ENCODE peak calls at places on chromosomes 11 and 22, in ten cellular contexts. One of them, this sample, is unnamed.

GRCh38 chr11:16787035-16787744 is 48.7 kb downstream of the C11orf58 start:
- DNase-seq in transverse colon: no peak
- DNase-seq in GM12878: no peak
- DNase-seq in prostate gland: no peak
- DNase-seq in upper lobe of left lung: no peak
- DNase-seq in spleen: no peak
- DNase-seq in HCT116: no peak
- DNase-seq in breast epithelium: no peak
- DNase-seq in Panc1: no peak
- DNase-seq in stomach: no peak
- DNase-seq in this sample: no peak

GRCh38 chr11:122226810-122227379 is 110.9 kb upstream of the BLID start:
- DNase-seq in transverse colon: no peak
- DNase-seq in upper lobe of left lung: no peak
- DNase-seq in Panc1: no peak
- DNase-seq in prostate gland: no peak
- DNase-seq in spleen: no peak
- DNase-seq in HCT116: no peak
- DNase-seq in GM12878: no peak
- DNase-seq in stomach: no peak
- DNase-seq in breast epithelium: no peak
- DNase-seq in this sample: no peak

GRCh38 chr11:91790346-91790745 is 434.3 kb upstream of the FAT3 start:
- DNase-seq in Panc1: no peak
- DNase-seq in stomach: no peak
- DNase-seq in breast epithelium: no peak
- DNase-seq in upper lobe of left lung: no peak
- DNase-seq in prostate gland: no peak
- DNase-seq in HCT116: no peak
- DNase-seq in GM12878: no peak
- DNase-seq in transverse colon: no peak
- DNase-seq in spleen: no peak
- DNase-seq in this sample: no peak

GRCh38 chr22:50251472-50252054 is 498 bp upstream of the HDAC10 start:
- DNase-seq in HCT116: no peak
- DNase-seq in Panc1: no peak
- DNase-seq in transverse colon: no peak
- DNase-seq in prostate gland: no peak
- DNase-seq in stomach: no peak
- DNase-seq in breast epithelium: no peak
- DNase-seq in GM12878: no peak
- DNase-seq in upper lobe of left lung: no peak
- DNase-seq in spleen: no peak
- DNase-seq in this sample: no peak

GRCh38 chr11:13047884-13048283 is 38.8 kb downstream of the RASSF10 start:
- DNase-seq in stomach: no peak
- DNase-seq in transverse colon: no peak
- DNase-seq in breast epithelium: no peak
- DNase-seq in Panc1: no peak
- DNase-seq in spleen: no peak
- DNase-seq in GM12878: no peak
- DNase-seq in HCT116: no peak
- DNase-seq in prostate gland: no peak
- DNase-seq in upper lobe of left lung: no peak
- DNase-seq in this sample: no peak

GRCh38 chr11:85946221-85946620 is 91.0 kb downstream of the CCDC83 start:
- DNase-seq in prostate gland: no peak
- DNase-seq in Panc1: no peak
- DNase-seq in GM12878: no peak
- DNase-seq in stomach: no peak
- DNase-seq in HCT116: no peak
- DNase-seq in transverse colon: no peak
- DNase-seq in upper lobe of left lung: no peak
- DNase-seq in breast epithelium: no peak
- DNase-seq in spleen: no peak
- DNase-seq in this sample: no peak

GRCh38 chr22:25048659-25049657 is 96.4 kb downstream of the KIAA1671 start:
- DNase-seq in HCT116: peak
- DNase-seq in spleen: peak
- DNase-seq in upper lobe of left lung: peak
- DNase-seq in transverse colon: peak
- DNase-seq in Panc1: peak
- DNase-seq in GM12878: no peak
- DNase-seq in prostate gland: peak
- DNase-seq in stomach: peak
- DNase-seq in breast epithelium: peak
- DNase-seq in this sample: peak

GRCh38 chr11:32792948-32793475 is 1.4 kb downstream of the CCDC73 start:
- DNase-seq in GM12878: peak
- DNase-seq in stomach: peak
- DNase-seq in Panc1: peak
- DNase-seq in spleen: no peak
- DNase-seq in upper lobe of left lung: peak
- DNase-seq in transverse colon: peak
- DNase-seq in prostate gland: peak
- DNase-seq in HCT116: peak
- DNase-seq in breast epithelium: peak
- DNase-seq in this sample: peak

GRCh38 chr22:23856721-23857605 is 712 bp upstream of the SLC2A11 start:
- DNase-seq in spleen: peak
- DNase-seq in transverse colon: peak
- DNase-seq in breast epithelium: peak
- DNase-seq in upper lobe of left lung: peak
- DNase-seq in Panc1: no peak
- DNase-seq in stomach: no peak
- DNase-seq in HCT116: no peak
- DNase-seq in prostate gland: peak
- DNase-seq in GM12878: no peak
- DNase-seq in this sample: no peak

GRCh38 chr22:17785185-17786184 is 11.2 kb upstream of the BID start:
- DNase-seq in prostate gland: peak
- DNase-seq in HCT116: peak
- DNase-seq in GM12878: no peak
- DNase-seq in upper lobe of left lung: peak
- DNase-seq in transverse colon: peak
- DNase-seq in stomach: peak
- DNase-seq in Panc1: peak
- DNase-seq in breast epithelium: no peak
- DNase-seq in spleen: peak
- DNase-seq in this sample: no peak

GRCh38 chr11:108929241-108929640 is 264.4 kb downstream of the DDX10 start:
- DNase-seq in GM12878: no peak
- DNase-seq in upper lobe of left lung: no peak
- DNase-seq in stomach: no peak
- DNase-seq in HCT116: peak
- DNase-seq in transverse colon: no peak
- DNase-seq in breast epithelium: no peak
- DNase-seq in prostate gland: no peak
- DNase-seq in Panc1: peak
- DNase-seq in spleen: no peak
- DNase-seq in this sample: no peak

GRCh38 chr11:75402002-75402773 is 2.9 kb downstream of the RPS3 start:
- DNase-seq in spleen: peak
- DNase-seq in upper lobe of left lung: no peak
- DNase-seq in prostate gland: no peak
- DNase-seq in transverse colon: no peak
- DNase-seq in GM12878: no peak
- DNase-seq in breast epithelium: no peak
- DNase-seq in Panc1: no peak
- DNase-seq in HCT116: no peak
- DNase-seq in stomach: no peak
- DNase-seq in this sample: peak

GRCh38 chr11:114178656-114179055 is 117.5 kb upstream of the NNMT start:
- DNase-seq in upper lobe of left lung: no peak
- DNase-seq in Panc1: no peak
- DNase-seq in HCT116: no peak
- DNase-seq in breast epithelium: no peak
- DNase-seq in GM12878: no peak
- DNase-seq in transverse colon: no peak
- DNase-seq in stomach: no peak
- DNase-seq in spleen: no peak
- DNase-seq in prostate gland: no peak
- DNase-seq in this sample: no peak

GRCh38 chr22:27697888-27698287 is 103.7 kb downstream of the MN1 start:
- DNase-seq in HCT116: no peak
- DNase-seq in upper lobe of left lung: no peak
- DNase-seq in GM12878: no peak
- DNase-seq in prostate gland: no peak
- DNase-seq in breast epithelium: no peak
- DNase-seq in Panc1: no peak
- DNase-seq in transverse colon: no peak
- DNase-seq in stomach: peak
- DNase-seq in spleen: no peak
- DNase-seq in this sample: no peak

GRCh38 chr11:72040497-72041363 is 39.6 kb downstream of the NUMA1 start:
- DNase-seq in spleen: peak
- DNase-seq in transverse colon: peak
- DNase-seq in GM12878: no peak
- DNase-seq in breast epithelium: peak
- DNase-seq in upper lobe of left lung: peak
- DNase-seq in prostate gland: peak
- DNase-seq in HCT116: peak
- DNase-seq in Panc1: no peak
- DNase-seq in stomach: peak
- DNase-seq in this sample: peak

GRCh38 chr11:72037554-72038311 is 39.0 kb downstream of the IL18BP start:
- DNase-seq in transverse colon: no peak
- DNase-seq in prostate gland: no peak
- DNase-seq in Panc1: no peak
- DNase-seq in GM12878: no peak
- DNase-seq in upper lobe of left lung: no peak
- DNase-seq in breast epithelium: no peak
- DNase-seq in HCT116: no peak
- DNase-seq in spleen: no peak
- DNase-seq in stomach: no peak
- DNase-seq in this sample: no peak

GRCh38 chr11:72038491-72038890 is 39.8 kb downstream of the IL18BP start:
- DNase-seq in stomach: peak
- DNase-seq in HCT116: no peak
- DNase-seq in transverse colon: peak
- DNase-seq in GM12878: no peak
- DNase-seq in breast epithelium: peak
- DNase-seq in Panc1: no peak
- DNase-seq in upper lobe of left lung: peak
- DNase-seq in prostate gland: peak
- DNase-seq in spleen: no peak
- DNase-seq in this sample: no peak

GRCh38 chr11:72041364-72042058 is 38.8 kb downstream of the NUMA1 start:
- DNase-seq in spleen: peak
- DNase-seq in GM12878: no peak
- DNase-seq in stomach: peak
- DNase-seq in upper lobe of left lung: peak
- DNase-seq in prostate gland: peak
- DNase-seq in breast epithelium: peak
- DNase-seq in transverse colon: peak
- DNase-seq in HCT116: peak
- DNase-seq in Panc1: no peak
- DNase-seq in this sample: peak

GRCh38 chr11:72039108-72039850 is 40.6 kb downstream of the IL18BP start:
- DNase-seq in spleen: no peak
- DNase-seq in prostate gland: peak
- DNase-seq in breast epithelium: no peak
- DNase-seq in transverse colon: peak
- DNase-seq in upper lobe of left lung: peak
- DNase-seq in stomach: peak
- DNase-seq in HCT116: no peak
- DNase-seq in GM12878: no peak
- DNase-seq in Panc1: no peak
- DNase-seq in this sample: no peak
- TF ChIP-seq POLR2AphosphoS5 in spleen: no peak
- TF ChIP-seq POLR2AphosphoS5 in prostate gland: no peak
- TF ChIP-seq POLR2AphosphoS5 in breast epithelium: no peak
- TF ChIP-seq POLR2AphosphoS5 in transverse colon: peak
- TF ChIP-seq POLR2AphosphoS5 in upper lobe of left lung: no peak
- TF ChIP-seq POLR2AphosphoS5 in stomach: peak
- TF ChIP-seq POLR2AphosphoS5 in HCT116: no peak
- TF ChIP-seq POLR2AphosphoS5 in GM12878: no peak
- TF ChIP-seq POLR2AphosphoS5 in Panc1: no peak
- TF ChIP-seq POLR2AphosphoS5 in this sample: no peak

GRCh38 chr11:94786264-94787126 is 18.3 kb downstream of the AMOTL1 start:
- DNase-seq in HCT116: no peak
- DNase-seq in upper lobe of left lung: no peak
- DNase-seq in prostate gland: no peak
- DNase-seq in Panc1: no peak
- DNase-seq in breast epithelium: no peak
- DNase-seq in spleen: no peak
- DNase-seq in transverse colon: no peak
- DNase-seq in GM12878: no peak
- DNase-seq in stomach: no peak
- DNase-seq in this sample: no peak
- TF ChIP-seq CTCF in HCT116: peak
- TF ChIP-seq CTCF in upper lobe of left lung: peak
- TF ChIP-seq CTCF in prostate gland: peak
- TF ChIP-seq CTCF in Panc1: peak
- TF ChIP-seq CTCF in breast epithelium: no peak
- TF ChIP-seq CTCF in spleen: peak
- TF ChIP-seq CTCF in transverse colon: peak
- TF ChIP-seq CTCF in GM12878: peak
- TF ChIP-seq CTCF in stomach: peak
- TF ChIP-seq CTCF in this sample: peak

DNA sequence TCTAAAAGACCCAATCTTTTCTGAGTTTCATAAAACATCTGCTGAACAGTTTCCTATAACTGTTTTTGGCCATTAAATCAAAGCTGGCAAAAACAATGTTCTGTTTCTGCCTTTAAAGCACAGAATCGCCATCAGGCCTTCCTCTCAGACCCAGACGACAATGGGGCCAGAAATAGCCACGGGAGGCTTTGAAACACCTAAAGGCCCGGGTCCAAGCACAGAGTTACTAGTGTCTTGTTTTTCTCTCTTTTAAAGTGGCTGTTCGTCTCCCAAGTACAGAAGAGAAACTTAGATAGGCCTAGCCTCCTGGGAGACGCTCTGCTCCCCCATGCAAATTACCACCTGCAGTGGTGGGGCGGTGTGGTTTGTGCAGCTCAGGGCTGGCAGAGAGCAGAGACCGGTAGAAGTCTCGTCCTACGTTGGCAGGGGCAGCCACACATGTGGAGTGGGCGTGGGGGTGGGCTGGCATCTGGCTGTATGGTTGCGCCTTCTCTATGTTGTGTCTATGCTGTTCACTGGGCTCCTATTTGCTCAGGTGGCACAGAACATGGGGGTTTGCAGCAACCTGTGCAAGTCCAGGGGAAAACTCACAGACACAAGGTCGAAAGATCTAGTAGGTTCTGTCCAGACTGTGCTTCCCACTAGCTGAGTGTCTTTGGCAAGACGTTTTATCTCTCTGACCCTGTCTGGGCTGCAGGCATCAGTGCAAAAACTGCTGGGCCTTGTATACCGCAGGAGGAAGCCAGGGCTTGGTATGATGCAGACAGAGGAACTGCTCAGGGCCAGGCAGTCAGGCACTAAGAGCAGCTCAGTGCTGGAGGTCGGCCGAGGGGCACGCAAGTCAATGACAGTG is 23.6 kb upstream of the ETS1 start:
- DNase-seq in upper lobe of left lung: no peak
- DNase-seq in HCT116: no peak
- DNase-seq in breast epithelium: no peak
- DNase-seq in stomach: no peak
- DNase-seq in prostate gland: no peak
- DNase-seq in spleen: peak
- DNase-seq in transverse colon: peak
- DNase-seq in Panc1: no peak
- DNase-seq in GM12878: peak
- DNase-seq in this sample: peak
- TF ChIP-seq POLR2AphosphoS5 in upper lobe of left lung: no peak
- TF ChIP-seq POLR2AphosphoS5 in HCT116: no peak
- TF ChIP-seq POLR2AphosphoS5 in breast epithelium: no peak
- TF ChIP-seq POLR2AphosphoS5 in stomach: no peak
- TF ChIP-seq POLR2AphosphoS5 in prostate gland: no peak
- TF ChIP-seq POLR2AphosphoS5 in spleen: peak
- TF ChIP-seq POLR2AphosphoS5 in transverse colon: peak
- TF ChIP-seq POLR2AphosphoS5 in Panc1: no peak
- TF ChIP-seq POLR2AphosphoS5 in GM12878: peak
- TF ChIP-seq POLR2AphosphoS5 in this sample: no peak

GRCh38 chr22:29480512-29481264 is 670 bp downstream of the NEFH start:
- DNase-seq in spleen: no peak
- DNase-seq in stomach: no peak
- DNase-seq in breast epithelium: no peak
- DNase-seq in transverse colon: no peak
- DNase-seq in Panc1: no peak
- DNase-seq in GM12878: peak
- DNase-seq in HCT116: no peak
- DNase-seq in prostate gland: no peak
- DNase-seq in upper lobe of left lung: no peak
- DNase-seq in this sample: peak
- TF ChIP-seq CTCF in spleen: no peak
- TF ChIP-seq CTCF in stomach: no peak
- TF ChIP-seq CTCF in breast epithelium: no peak
- TF ChIP-seq CTCF in transverse colon: no peak
- TF ChIP-seq CTCF in Panc1: no peak
- TF ChIP-seq CTCF in GM12878: peak
- TF ChIP-seq CTCF in HCT116: no peak
- TF ChIP-seq CTCF in prostate gland: peak
- TF ChIP-seq CTCF in upper lobe of left lung: no peak
- TF ChIP-seq CTCF in this sample: peak